ENCODE peak calls at places on chromosomes 7 and 10, in seven cellular contexts. L, D, O, B, E, S and T are unnamed samples.

GRCh38 chr10:664248-664647 is 25.2 kb downstream of the DIP2C start:
- DNase-seq in L (no peak), D (no peak), O (no peak), B (no peak), E (no peak), S (no peak), T (no peak)

GRCh38 chr10:31140716-31141115 is 109.1 kb upstream of the ZNF438 start:
- DNase-seq in L (no peak), D (no peak), O (no peak), B (no peak), E (no peak), S (no peak), T (no peak)

GRCh38 chr10:88999629-89000028 is 9.0 kb downstream of the FAS start:
- DNase-seq in L (no peak), D (no peak), O (peak), B (no peak), E (no peak), S (no peak), T (no peak)

GRCh38 chr10:74922921-74923320 is 96.5 kb downstream of the KAT6B start:
- DNase-seq in L (no peak), D (no peak), O (no peak), B (no peak), E (no peak), S (no peak), T (no peak)

GRCh38 chr7:1919539-1920265 is 249.6 kb downstream of the ELFN1 start:
- DNase-seq in L (peak), D (peak), O (no peak), B (no peak), E (no peak), S (peak), T (peak)

GRCh38 chr7:102028206-102028826 is 210.9 kb downstream of the CUX1 start:
- DNase-seq in L (no peak), D (no peak), O (no peak), B (peak), E (no peak), S (no peak), T (no peak)

GRCh38 chr10:29993319-29993876 is 66.0 kb downstream of the JCAD start:
- DNase-seq in L (no peak), D (no peak), O (peak), B (no peak), E (no peak), S (no peak), T (peak)

GRCh38 chr10:98425511-98426352 is 10.8 kb upstream of the PYROXD2 start:
- DNase-seq in L (no peak), D (no peak), O (peak), B (peak), E (peak), S (peak), T (peak)

GRCh38 chr7:91656486-91657237 is 223.8 kb downstream of the MTERF1 start:
- DNase-seq in L (no peak), D (peak), O (peak), B (no peak), E (no peak), S (no peak), T (no peak)

GRCh38 chr10:80662429-80663211 is 124.9 kb downstream of the SH2D4B start:
- DNase-seq in L (peak), D (peak), O (peak), B (peak), E (peak), S (peak), T (peak)

GRCh38 chr10:6399241-6399701 is 180.8 kb downstream of the PRKCQ start:
- DNase-seq in L (peak), D (peak), O (no peak), B (no peak), E (peak), S (no peak), T (peak)

GRCh38 chr10:60778978-60779668 is 845 bp downstream of the CDK1 start:
- DNase-seq in L (no peak), D (no peak), O (no peak), B (no peak), E (no peak), S (no peak), T (no peak)

GRCh38 chr7:78326870-78327269 is 528.3 kb downstream of the PHTF2 start:
- DNase-seq in L (peak), D (no peak), O (peak), B (no peak), E (no peak), S (peak), T (no peak)

GRCh38 chr10:635088-635861 is 54.2 kb downstream of the DIP2C start:
- DNase-seq in L (no peak), D (no peak), O (no peak), B (no peak), E (no peak), S (no peak), T (no peak)

GRCh38 chr10:44307691-44308090 is 77.2 kb downstream of the CXCL12 start:
- DNase-seq in L (no peak), D (no peak), O (no peak), B (peak), E (no peak), S (no peak), T (no peak)

GRCh38 chr10:72035488-72035887 is 52.9 kb downstream of the SPOCK2 start:
- DNase-seq in L (peak), D (no peak), O (no peak), B (no peak), E (no peak), S (no peak), T (no peak)

GRCh38 chr10:46312953-46313352 is 26.2 kb downstream of the ANTXRL start:
- DNase-seq in L (no peak), D (no peak), O (no peak), B (no peak), E (no peak), S (no peak), T (no peak)

GRCh38 chr7:158311791-158312190 is 275.8 kb downstream of the PTPRN2 start:
- DNase-seq in L (no peak), D (no peak), O (no peak), B (no peak), E (no peak), S (no peak), T (no peak)

GRCh38 chr7:51079494-51079893 is 237.1 kb downstream of the COBL start:
- DNase-seq in L (no peak), D (no peak), O (no peak), B (no peak), E (no peak), S (no peak), T (no peak)

GRCh38 chr7:75951506-75951905 is 36.6 kb downstream of the POR start:
- DNase-seq in L (no peak), D (no peak), O (peak), B (no peak), E (no peak), S (peak), T (peak)

GRCh38 chr10:130935051-130935450 is 376.5 kb downstream of the TCERG1L start:
- DNase-seq in L (peak), D (no peak), O (no peak), B (no peak), E (no peak), S (no peak), T (no peak)

GRCh38 chr7:86943447-86943846 is 116.0 kb downstream of the ELAPOR2 start:
- DNase-seq in L (no peak), D (no peak), O (no peak), B (no peak), E (no peak), S (no peak), T (no peak)

GRCh38 chr7:87215051-87215450 is 4.5 kb downstream of the TMEM243 start:
- DNase-seq in L (no peak), D (no peak), O (no peak), B (no peak), E (no peak), S (no peak), T (no peak)

GRCh38 chr7:47180268-47180826 is 401.6 kb downstream of the TNS3 start:
- DNase-seq in L (peak), D (peak), O (peak), B (peak), E (peak), S (peak), T (no peak)

GRCh38 chr10:26217396-26218105 is 977 bp downstream of the GAD2 start:
- DNase-seq in L (no peak), D (no peak), O (no peak), B (no peak), E (no peak), S (no peak), T (no peak)

GRCh38 chr7:6442114-6442513 is 5.6 kb downstream of the DAGLB start:
- DNase-seq in L (no peak), D (no peak), O (peak), B (no peak), E (no peak), S (no peak), T (no peak)

DNA sequence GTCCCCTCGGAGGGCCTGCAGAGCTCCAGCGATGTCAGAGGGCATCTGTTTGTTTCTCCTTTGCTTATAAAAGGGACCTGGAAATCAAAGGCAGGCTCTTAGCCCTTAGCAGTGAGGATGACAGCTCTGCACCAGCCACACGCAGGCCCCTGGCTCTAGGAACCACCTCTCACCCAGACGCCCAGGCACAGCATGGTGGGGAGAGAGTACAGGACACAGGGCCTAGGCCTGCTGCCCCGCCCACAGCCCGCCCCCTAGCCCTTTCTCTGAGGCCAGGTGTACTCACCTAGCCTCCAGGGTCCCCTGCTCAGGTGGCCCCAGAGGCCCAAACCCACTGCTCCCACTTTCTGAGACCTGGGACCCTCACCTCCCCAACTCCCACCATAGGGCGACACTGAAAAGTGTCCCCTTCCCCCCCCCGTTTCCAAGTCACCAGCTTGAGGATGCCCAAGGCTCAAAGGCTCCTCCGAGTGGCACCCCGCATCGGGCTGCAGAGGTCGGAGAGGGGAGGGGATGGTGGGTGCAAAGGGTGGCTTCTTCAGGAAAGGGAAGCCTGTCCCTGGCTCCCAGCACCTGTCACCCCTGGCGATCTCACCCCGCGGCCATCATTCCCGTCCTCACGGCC is 697 bp upstream of the SLC18A2 start:
- DNase-seq in L (no peak), D (no peak), O (no peak), B (no peak), E (no peak), S (no peak), T (no peak)
- H3K4me3 ChIP-seq in L (no peak), D (no peak), O (no peak), B (no peak), E (no peak), S (peak), T (no peak)

GRCh38 chr10:93697207-93697606 is 5.2 kb downstream of the FRA10AC1 start:
- DNase-seq in L (no peak), D (no peak), O (no peak), B (no peak), E (no peak), S (no peak), T (no peak)
- TF ChIP-seq CTCF in L (no peak), D (no peak), O (no peak), B (peak), E (no peak), S (no peak), T (no peak)

GRCh38 chr10:27258492-27258837 is 17.9 kb upstream of the ACBD5 start:
- DNase-seq in L (no peak), D (no peak), O (no peak), B (no peak), E (no peak), S (no peak), T (no peak)
- H3K4me3 ChIP-seq in L (peak), D (peak), O (peak), B (peak), E (peak), S (peak), T (peak)

GRCh38 chr7:18257711-18258110 is 230.1 kb upstream of the PRPS1L1 start:
- DNase-seq in L (no peak), D (no peak), O (peak), B (no peak), E (no peak), S (no peak), T (no peak)
- TF ChIP-seq CTCF in L (no peak), D (no peak), O (no peak), B (no peak), E (no peak), S (no peak), T (no peak)

GRCh38 chr7:45157286-45157652 is 322 bp upstream of the RAMP3 start:
- DNase-seq in L (no peak), D (no peak), O (no peak), B (no peak), E (no peak), S (no peak), T (no peak)

GRCh38 chr7:45156516-45157272 is 897 bp upstream of the RAMP3 start:
- DNase-seq in L (no peak), D (no peak), O (no peak), B (no peak), E (no peak), S (no peak), T (peak)

GRCh38 chr7:45159296-45159695 is 1.7 kb downstream of the RAMP3 start:
- DNase-seq in L (no peak), D (no peak), O (no peak), B (no peak), E (no peak), S (no peak), T (peak)

GRCh38 chr7:45155941-45156340 is 1.6 kb upstream of the RAMP3 start:
- DNase-seq in L (no peak), D (no peak), O (no peak), B (no peak), E (no peak), S (no peak), T (peak)

DNA sequence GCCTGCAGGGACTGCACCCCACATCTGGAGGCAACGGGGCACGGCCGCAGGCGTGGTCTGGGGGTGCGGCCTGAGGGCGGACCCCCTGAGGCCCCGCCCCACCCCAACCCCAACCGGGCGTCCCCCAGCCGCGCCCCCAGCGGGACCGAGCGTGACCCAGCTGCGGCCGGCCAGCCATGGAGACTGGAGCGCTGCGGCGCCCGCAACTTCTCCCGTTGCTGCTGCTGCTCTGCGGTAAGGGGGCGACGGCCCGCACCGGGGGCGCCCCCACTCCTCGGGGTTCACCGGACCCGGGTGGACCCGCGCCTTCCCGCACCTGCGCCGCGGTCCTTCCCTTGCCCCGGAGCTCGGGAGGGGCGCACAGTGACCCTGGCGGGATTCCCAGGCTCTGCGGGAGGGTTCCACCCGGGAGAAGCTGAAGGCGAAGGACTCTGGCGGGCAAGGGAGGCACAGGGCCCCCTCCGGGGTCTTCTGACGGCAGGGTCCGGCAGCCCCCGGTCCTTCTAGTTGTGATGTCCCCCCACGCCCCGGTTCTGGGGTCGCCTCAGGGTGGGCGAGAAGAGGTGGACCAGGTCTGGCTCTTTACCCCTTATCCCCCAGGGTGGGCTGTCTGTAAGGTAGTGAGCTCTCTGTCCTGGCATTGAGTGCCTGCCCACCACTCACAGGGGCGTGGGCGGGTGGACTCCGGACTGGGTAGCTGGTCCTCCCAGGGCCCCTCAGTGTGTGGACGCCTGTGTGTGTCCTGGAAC is at the start of gene RAMP3:
- DNase-seq in L (no peak), D (no peak), O (no peak), B (no peak), E (no peak), S (peak), T (peak)
- H3K4me3 ChIP-seq in L (peak), D (peak), O (peak), B (no peak), E (no peak), S (peak), T (peak)

GRCh38 chr7:135706038-135706742 is 21.8 kb downstream of the SLC13A4 start:
- DNase-seq in L (no peak), D (no peak), O (no peak), B (no peak), E (no peak), S (no peak), T (no peak)

GRCh38 chr7:135707570-135707966 is 20.4 kb downstream of the SLC13A4 start:
- DNase-seq in L (no peak), D (no peak), O (no peak), B (no peak), E (no peak), S (no peak), T (no peak)

GRCh38 chr7:135706858-135707569 is 21.0 kb downstream of the SLC13A4 start:
- DNase-seq in L (no peak), D (no peak), O (no peak), B (no peak), E (no peak), S (no peak), T (no peak)

GRCh38 chr7:135704698-135705097 is 23.3 kb downstream of the SLC13A4 start:
- DNase-seq in L (no peak), D (no peak), O (no peak), B (no peak), E (no peak), S (no peak), T (no peak)

GRCh38 chr7:135704074-135704473 is 23.9 kb downstream of the SLC13A4 start:
- DNase-seq in L (no peak), D (no peak), O (no peak), B (no peak), E (no peak), S (no peak), T (no peak)
- TF ChIP-seq CTCF in L (peak), D (no peak), O (peak), B (peak), E (no peak), S (peak), T (no peak)

GRCh38 chr7:45582136-45582742 is 8.1 kb downstream of the ADCY1 start:
- DNase-seq in L (no peak), D (no peak), O (no peak), B (no peak), E (no peak), S (no peak), T (no peak)
- H3K4me3 ChIP-seq in L (no peak), D (no peak), O (no peak), B (no peak), E (no peak), S (no peak), T (no peak)

GRCh38 chr7:105337529-105337928 is 51.2 kb downstream of the SRPK2 start:
- DNase-seq in L (peak), D (no peak), O (no peak), B (no peak), E (no peak), S (no peak), T (no peak)

GRCh38 chr7:105339404-105340316 is 49.1 kb downstream of the SRPK2 start:
- DNase-seq in L (no peak), D (no peak), O (no peak), B (no peak), E (no peak), S (no peak), T (no peak)

GRCh38 chr7:105330526-105330925 is 58.2 kb downstream of the SRPK2 start:
- DNase-seq in L (no peak), D (no peak), O (no peak), B (no peak), E (no peak), S (no peak), T (no peak)

DNA sequence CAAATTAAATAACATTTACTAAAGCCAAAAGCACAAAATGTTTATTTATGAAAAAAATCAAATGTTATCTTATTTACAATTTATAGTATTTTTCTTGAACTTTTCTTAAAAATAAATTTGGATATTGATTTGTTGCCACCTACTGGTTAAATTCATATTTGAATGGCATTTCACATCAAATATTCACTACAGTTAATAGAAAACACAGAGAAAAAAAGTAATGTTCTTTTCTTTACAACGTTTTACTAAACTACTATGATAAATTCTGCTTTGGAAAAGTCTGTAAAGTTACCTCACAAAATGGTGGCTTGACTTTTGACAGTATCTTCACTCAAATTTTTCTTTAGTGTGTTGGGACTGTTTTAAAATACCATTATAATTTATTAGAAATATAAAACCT is 52.7 kb downstream of the SRPK2 start:
- DNase-seq in L (no peak), D (no peak), O (no peak), B (no peak), E (no peak), S (no peak), T (no peak)
- TF ChIP-seq CTCF in L (peak), D (peak), O (peak), B (peak), E (peak), S (peak), T (no peak)

GRCh38 chr10:70167246-70167645 is 3.1 kb downstream of the SAR1A start:
- DNase-seq in L (no peak), D (no peak), O (no peak), B (peak), E (no peak), S (no peak), T (no peak)
- H3K4me3 ChIP-seq in L (no peak), D (no peak), O (no peak), B (peak), E (no peak), S (no peak), T (no peak)